ENCODE peak calls at places on chromosomes 2 and 18, in four cellular contexts. S, U, W and O are unnamed samples.

GRCh38 chr18:60446821-60447220 is 74.2 kb upstream of the MC4R start:
- DNase-seq in S (no peak), U (no peak), W (no peak), O (no peak)

GRCh38 chr18:75220786-75221355 is 10.3 kb downstream of the TSHZ1 start:
- DNase-seq in S (no peak), U (no peak), W (no peak), O (no peak)

GRCh38 chr2:39419282-39420223 is 17.5 kb downstream of the MAP4K3 start:
- DNase-seq in S (no peak), U (no peak), W (no peak), O (no peak)

GRCh38 chr2:205568620-205569019 is 113.7 kb upstream of the NRP2 start:
- DNase-seq in S (no peak), U (no peak), W (no peak), O (peak; percentile 37)

GRCh38 chr18:58005885-58006523 is 38.0 kb upstream of the NEDD4L start:
- DNase-seq in S (peak; percentile 34), U (no peak), W (no peak), O (no peak)

GRCh38 chr2:115165529-115166109 is 723.2 kb downstream of the DPP10 start:
- DNase-seq in S (no peak), U (peak; percentile 11), W (peak; percentile 43), O (peak; percentile 30)

GRCh38 chr18:32760391-32760790 is 12.4 kb downstream of the KLHL14 start:
- DNase-seq in S (no peak), U (no peak), W (no peak), O (no peak)

GRCh38 chr2:58137221-58137620 is 90.6 kb downstream of the VRK2 start:
- DNase-seq in S (no peak), U (no peak), W (no peak), O (no peak)

GRCh38 chr2:16716944-16717343 is 51.3 kb upstream of the CYRIA start:
- DNase-seq in S (no peak), U (no peak), W (no peak), O (no peak)

GRCh38 chr18:7447629-7448028 is 119.5 kb upstream of the PTPRM start:
- DNase-seq in S (no peak), U (no peak), W (no peak), O (no peak)

GRCh38 chr2:175930504-175930903 is 71.6 kb downstream of the LNPK start:
- DNase-seq in S (no peak), U (no peak), W (no peak), O (peak; percentile 16)

GRCh38 chr2:189178726-189179606 is 595 bp downstream of the COL5A2 start:
- DNase-seq in S (no peak), U (no peak), W (no peak), O (no peak)

GRCh38 chr18:3932285-3932684 is 482.3 kb downstream of the TGIF1 start:
- DNase-seq in S (no peak), U (no peak), W (no peak), O (no peak)

GRCh38 chr18:70431203-70431624 is 142.4 kb downstream of the SOCS6 start:
- DNase-seq in S (no peak), U (no peak), W (peak; percentile 98), O (no peak)

DNA sequence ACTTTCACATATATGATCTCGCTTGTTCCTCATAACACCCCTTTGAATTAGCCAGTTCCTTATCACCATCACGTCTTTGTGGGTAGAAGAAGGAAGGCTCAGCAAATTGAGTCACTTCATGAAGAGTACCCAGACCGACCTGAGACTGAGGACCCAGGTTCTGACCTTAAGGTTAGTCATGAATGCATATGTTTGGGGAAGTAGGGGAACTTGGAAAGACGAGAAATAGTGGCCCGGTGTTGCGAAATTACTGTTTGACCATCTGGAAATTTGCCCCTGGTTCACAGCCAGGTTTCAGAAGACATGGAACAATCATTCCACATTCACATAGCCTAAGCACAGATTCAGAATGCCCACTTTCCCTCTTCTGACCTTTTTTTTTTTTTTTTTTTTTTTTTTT is 59.8 kb downstream of the MEIS1 start:
- DNase-seq in S (no peak), U (peak; percentile 17), W (peak; percentile 16), O (no peak)
- TF ChIP-seq JUND in S (no peak), U (no peak), W (no peak), O (no peak)

DNA sequence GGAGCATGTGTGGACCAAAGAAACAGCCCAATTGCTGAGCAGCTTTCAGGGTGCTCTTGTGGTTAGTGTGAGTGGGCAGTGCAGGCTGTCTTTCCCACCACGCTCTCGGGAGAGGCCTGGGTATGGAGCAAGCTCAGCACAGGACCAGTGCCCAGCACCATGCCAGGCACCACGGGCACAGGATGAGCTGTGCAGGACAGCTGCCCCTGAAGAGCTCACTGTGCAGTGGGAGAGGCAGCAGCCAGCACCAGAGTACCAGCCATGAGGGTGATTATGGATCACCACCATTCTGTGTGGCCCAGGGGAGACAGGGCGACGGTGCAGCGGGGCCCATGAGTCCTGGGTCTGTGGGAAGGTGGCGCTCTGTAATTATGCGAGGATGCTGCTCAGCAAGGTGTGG is 29.7 kb upstream of the FAHD2A start:
- DNase-seq in S (no peak), U (no peak), W (no peak), O (no peak)
- TF ChIP-seq JUND in S (no peak), U (no peak), W (no peak), O (no peak)

DNA sequence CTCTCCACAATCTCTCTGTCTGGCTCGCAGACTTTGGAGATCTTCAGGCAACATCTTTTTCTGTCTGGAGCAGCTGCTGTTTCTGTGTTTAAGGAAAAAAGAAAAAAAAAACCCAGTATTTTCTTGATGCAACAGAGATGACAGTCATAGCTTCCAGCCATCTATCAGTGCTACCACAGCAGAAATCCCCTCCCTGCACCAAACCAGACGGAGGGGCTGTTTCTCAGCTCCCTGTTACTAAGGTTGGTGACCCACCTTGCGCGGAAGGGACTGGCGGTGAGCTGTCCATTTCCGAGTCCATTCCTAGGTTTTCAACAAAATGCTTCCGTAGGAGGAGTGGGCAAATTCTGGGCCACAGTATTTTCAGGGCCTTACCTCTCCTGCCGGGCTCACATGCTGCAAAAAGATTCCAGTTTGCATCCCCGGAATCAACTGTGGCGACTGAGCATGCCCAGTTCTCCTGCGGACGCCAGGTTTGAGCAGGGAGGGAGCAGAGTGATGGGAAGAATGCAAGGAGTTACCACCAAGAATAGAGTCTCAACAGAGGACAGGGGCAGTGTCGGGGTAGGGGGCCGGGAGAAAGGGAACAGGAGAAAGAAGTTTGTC is 1.2 kb downstream of the SLC4A10 start:
- DNase-seq in S (no peak), U (no peak), W (no peak), O (no peak)
- TF ChIP-seq JUND in S (no peak), U (no peak), W (no peak), O (no peak)

GRCh38 chr2:71389379-71390072 is 57.9 kb downstream of the ZNF638 start:
- DNase-seq in S (no peak), U (no peak), W (no peak), O (no peak)

GRCh38 chr2:71380665-71381064 is 49.1 kb downstream of the ZNF638 start:
- DNase-seq in S (no peak), U (no peak), W (no peak), O (no peak)

GRCh38 chr2:71388214-71388613 is 56.6 kb downstream of the ZNF638 start:
- DNase-seq in S (no peak), U (no peak), W (no peak), O (no peak)

GRCh38 chr2:71379086-71379485 is 47.5 kb downstream of the ZNF638 start:
- DNase-seq in S (peak; percentile 18), U (no peak), W (no peak), O (no peak)

GRCh38 chr2:71385008-71385407 is 53.4 kb downstream of the ZNF638 start:
- DNase-seq in S (no peak), U (no peak), W (no peak), O (no peak)
- TF ChIP-seq JUND in S (no peak), U (no peak), W (no peak), O (no peak)

GRCh38 chr2:234405472-234405871 is 91.4 kb downstream of the ARL4C start:
- DNase-seq in S (no peak), U (no peak), W (no peak), O (no peak)

GRCh38 chr2:234403751-234404150 is 93.1 kb downstream of the ARL4C start:
- DNase-seq in S (no peak), U (no peak), W (no peak), O (no peak)

GRCh38 chr2:234403074-234403473 is 93.8 kb downstream of the ARL4C start:
- DNase-seq in S (no peak), U (no peak), W (no peak), O (no peak)

GRCh38 chr2:234404957-234405356 is 91.9 kb downstream of the ARL4C start:
- DNase-seq in S (no peak), U (no peak), W (no peak), O (no peak)

GRCh38 chr2:234406085-234406484 is 90.8 kb downstream of the ARL4C start:
- DNase-seq in S (no peak), U (no peak), W (no peak), O (no peak)
- TF ChIP-seq JUND in S (no peak), U (no peak), W (no peak), O (no peak)